ENCODE peak calls at places on chromosomes 4 and X, in ten cellular contexts. One of them, this sample, is unnamed.

GRCh38 chr4:23789765-23790164 is 100.1 kb downstream of the PPARGC1A start:
- DNase-seq in T-helper 1 cell: no peak
- DNase-seq in anterior cingulate cortex: no peak
- DNase-seq in dermis blood vessel endothelial cell: no peak
- DNase-seq in endothelial cell: no peak
- DNase-seq in nephron progenitor cell: no peak
- DNase-seq in naive thymus-derived CD4-positive, alpha-beta T cell: no peak
- DNase-seq in T47D: peak
- DNase-seq in kidney glomerular epithelial cell: peak
- DNase-seq in stimulated activated CD8-positive, alpha-beta memory T cell treated with anti-CD3 and anti-CD28 coated beads, Interleukin-15, amount 100 ng/mL, for 48 hours: no peak
- DNase-seq in this sample: no peak

GRCh38 chr4:119139822-119140252 is 4.2 kb downstream of the MYOZ2 start:
- DNase-seq in T-helper 1 cell: no peak
- DNase-seq in dermis blood vessel endothelial cell: peak
- DNase-seq in T47D: no peak
- DNase-seq in stimulated activated CD8-positive, alpha-beta memory T cell treated with anti-CD3 and anti-CD28 coated beads, Interleukin-15, amount 100 ng/mL, for 48 hours: no peak
- DNase-seq in nephron progenitor cell: no peak
- DNase-seq in naive thymus-derived CD4-positive, alpha-beta T cell: no peak
- DNase-seq in anterior cingulate cortex: no peak
- DNase-seq in kidney glomerular epithelial cell: no peak
- DNase-seq in endothelial cell: no peak
- DNase-seq in this sample: peak

GRCh38 chr4:124804041-124804440 is 91.5 kb upstream of the ANKRD50 start:
- DNase-seq in kidney glomerular epithelial cell: no peak
- DNase-seq in T47D: no peak
- DNase-seq in T-helper 1 cell: no peak
- DNase-seq in stimulated activated CD8-positive, alpha-beta memory T cell treated with anti-CD3 and anti-CD28 coated beads, Interleukin-15, amount 100 ng/mL, for 48 hours: no peak
- DNase-seq in nephron progenitor cell: no peak
- DNase-seq in anterior cingulate cortex: no peak
- DNase-seq in dermis blood vessel endothelial cell: no peak
- DNase-seq in endothelial cell: no peak
- DNase-seq in naive thymus-derived CD4-positive, alpha-beta T cell: no peak
- DNase-seq in this sample: no peak

GRCh38 chr4:183071222-183071621 is 27.8 kb upstream of the WWC2 start:
- DNase-seq in anterior cingulate cortex: no peak
- DNase-seq in nephron progenitor cell: no peak
- DNase-seq in endothelial cell: no peak
- DNase-seq in T47D: no peak
- DNase-seq in dermis blood vessel endothelial cell: no peak
- DNase-seq in kidney glomerular epithelial cell: no peak
- DNase-seq in naive thymus-derived CD4-positive, alpha-beta T cell: no peak
- DNase-seq in stimulated activated CD8-positive, alpha-beta memory T cell treated with anti-CD3 and anti-CD28 coated beads, Interleukin-15, amount 100 ng/mL, for 48 hours: no peak
- DNase-seq in T-helper 1 cell: no peak
- DNase-seq in this sample: no peak

GRCh38 chr4:123896446-123897071 is 500.0 kb downstream of the SPRY1 start:
- DNase-seq in nephron progenitor cell: no peak
- DNase-seq in dermis blood vessel endothelial cell: peak
- DNase-seq in naive thymus-derived CD4-positive, alpha-beta T cell: no peak
- DNase-seq in anterior cingulate cortex: no peak
- DNase-seq in stimulated activated CD8-positive, alpha-beta memory T cell treated with anti-CD3 and anti-CD28 coated beads, Interleukin-15, amount 100 ng/mL, for 48 hours: no peak
- DNase-seq in T-helper 1 cell: no peak
- DNase-seq in kidney glomerular epithelial cell: no peak
- DNase-seq in endothelial cell: no peak
- DNase-seq in T47D: no peak
- DNase-seq in this sample: no peak

GRCh38 chrX:274904-275475 is 6.2 kb upstream of the PLCXD1 start:
- DNase-seq in T47D: no peak
- DNase-seq in stimulated activated CD8-positive, alpha-beta memory T cell treated with anti-CD3 and anti-CD28 coated beads, Interleukin-15, amount 100 ng/mL, for 48 hours: no peak
- DNase-seq in naive thymus-derived CD4-positive, alpha-beta T cell: no peak
- DNase-seq in dermis blood vessel endothelial cell: peak
- DNase-seq in anterior cingulate cortex: no peak
- DNase-seq in kidney glomerular epithelial cell: no peak
- DNase-seq in endothelial cell: peak
- DNase-seq in T-helper 1 cell: no peak
- DNase-seq in nephron progenitor cell: peak
- DNase-seq in this sample: no peak

GRCh38 chrX:104343408-104344129 is 88.8 kb upstream of the ESX1 start:
- DNase-seq in stimulated activated CD8-positive, alpha-beta memory T cell treated with anti-CD3 and anti-CD28 coated beads, Interleukin-15, amount 100 ng/mL, for 48 hours: peak
- DNase-seq in kidney glomerular epithelial cell: peak
- DNase-seq in endothelial cell: peak
- DNase-seq in T-helper 1 cell: peak
- DNase-seq in naive thymus-derived CD4-positive, alpha-beta T cell: peak
- DNase-seq in nephron progenitor cell: peak
- DNase-seq in dermis blood vessel endothelial cell: peak
- DNase-seq in T47D: peak
- DNase-seq in anterior cingulate cortex: peak
- DNase-seq in this sample: peak

GRCh38 chr4:75015627-75016026 is 82.7 kb downstream of the PARM1 start:
- DNase-seq in endothelial cell: no peak
- DNase-seq in kidney glomerular epithelial cell: no peak
- DNase-seq in nephron progenitor cell: no peak
- DNase-seq in anterior cingulate cortex: no peak
- DNase-seq in stimulated activated CD8-positive, alpha-beta memory T cell treated with anti-CD3 and anti-CD28 coated beads, Interleukin-15, amount 100 ng/mL, for 48 hours: no peak
- DNase-seq in T-helper 1 cell: no peak
- DNase-seq in naive thymus-derived CD4-positive, alpha-beta T cell: no peak
- DNase-seq in dermis blood vessel endothelial cell: no peak
- DNase-seq in T47D: no peak
- DNase-seq in this sample: no peak

GRCh38 chrX:119495734-119496520 is 27.7 kb downstream of the SLC25A5 start:
- DNase-seq in anterior cingulate cortex: no peak
- DNase-seq in nephron progenitor cell: no peak
- DNase-seq in T47D: no peak
- DNase-seq in naive thymus-derived CD4-positive, alpha-beta T cell: peak
- DNase-seq in endothelial cell: no peak
- DNase-seq in dermis blood vessel endothelial cell: no peak
- DNase-seq in kidney glomerular epithelial cell: no peak
- DNase-seq in T-helper 1 cell: no peak
- DNase-seq in stimulated activated CD8-positive, alpha-beta memory T cell treated with anti-CD3 and anti-CD28 coated beads, Interleukin-15, amount 100 ng/mL, for 48 hours: no peak
- DNase-seq in this sample: peak

GRCh38 chrX:102339312-102340298 is 92.6 kb downstream of the NXF2 start:
- DNase-seq in T47D: peak
- DNase-seq in endothelial cell: no peak
- DNase-seq in T-helper 1 cell: peak
- DNase-seq in naive thymus-derived CD4-positive, alpha-beta T cell: peak
- DNase-seq in dermis blood vessel endothelial cell: no peak
- DNase-seq in kidney glomerular epithelial cell: no peak
- DNase-seq in nephron progenitor cell: no peak
- DNase-seq in anterior cingulate cortex: no peak
- DNase-seq in stimulated activated CD8-positive, alpha-beta memory T cell treated with anti-CD3 and anti-CD28 coated beads, Interleukin-15, amount 100 ng/mL, for 48 hours: no peak
- DNase-seq in this sample: no peak

GRCh38 chr4:143025111-143025704 is 159.5 kb upstream of the USP38 start:
- DNase-seq in kidney glomerular epithelial cell: peak
- DNase-seq in anterior cingulate cortex: no peak
- DNase-seq in T47D: peak
- DNase-seq in stimulated activated CD8-positive, alpha-beta memory T cell treated with anti-CD3 and anti-CD28 coated beads, Interleukin-15, amount 100 ng/mL, for 48 hours: no peak
- DNase-seq in T-helper 1 cell: no peak
- DNase-seq in endothelial cell: peak
- DNase-seq in nephron progenitor cell: no peak
- DNase-seq in dermis blood vessel endothelial cell: no peak
- DNase-seq in naive thymus-derived CD4-positive, alpha-beta T cell: no peak
- DNase-seq in this sample: no peak

GRCh38 chrX:18719852-18720251 is 12.4 kb downstream of the PPEF1 start:
- DNase-seq in kidney glomerular epithelial cell: no peak
- DNase-seq in naive thymus-derived CD4-positive, alpha-beta T cell: no peak
- DNase-seq in T47D: no peak
- DNase-seq in T-helper 1 cell: no peak
- DNase-seq in anterior cingulate cortex: no peak
- DNase-seq in stimulated activated CD8-positive, alpha-beta memory T cell treated with anti-CD3 and anti-CD28 coated beads, Interleukin-15, amount 100 ng/mL, for 48 hours: no peak
- DNase-seq in nephron progenitor cell: no peak
- DNase-seq in dermis blood vessel endothelial cell: no peak
- DNase-seq in endothelial cell: no peak
- DNase-seq in this sample: no peak

GRCh38 chr4:143251781-143252180 is 67.1 kb downstream of the USP38 start:
- DNase-seq in nephron progenitor cell: no peak
- DNase-seq in kidney glomerular epithelial cell: peak
- DNase-seq in T47D: no peak
- DNase-seq in anterior cingulate cortex: no peak
- DNase-seq in endothelial cell: no peak
- DNase-seq in dermis blood vessel endothelial cell: no peak
- DNase-seq in naive thymus-derived CD4-positive, alpha-beta T cell: no peak
- DNase-seq in stimulated activated CD8-positive, alpha-beta memory T cell treated with anti-CD3 and anti-CD28 coated beads, Interleukin-15, amount 100 ng/mL, for 48 hours: no peak
- DNase-seq in T-helper 1 cell: no peak
- DNase-seq in this sample: no peak

This sample was measured in CD4-positive, alpha-beta memory T cell.